ENCODE peak calls at places on chromosomes 1 and 21, in nine cellular contexts. N, O, T, J, V, L, C, M and D are unnamed samples.

GRCh38 chr1:41661428-41662060 is 177.1 kb upstream of the EDN2 start:
- DNase-seq in C (no peak), O (no peak), M (no peak), T (no peak), L (no peak), J (no peak), V (peak; percentile 60), N (peak; percentile 45), D (no peak)

GRCh38 chr1:18743233-18743632 is 112.6 kb downstream of the PAX7 start:
- DNase-seq in C (no peak), N (no peak), T (no peak), M (no peak), O (no peak), J (no peak), L (no peak), V (no peak), D (no peak)

GRCh38 chr1:167722152-167722869 is 529 bp downstream of the MPZL1 start:
- DNase-seq in V (no peak), M (peak; percentile 22), T (no peak), C (no peak), J (no peak), L (no peak), O (peak; percentile 29), N (peak; percentile 62), D (no peak)

GRCh38 chr1:17304155-17304826 is 3.7 kb upstream of the PADI4 start:
- DNase-seq in C (no peak), M (no peak), O (no peak), V (no peak), T (no peak), J (no peak), N (peak; percentile 12), L (no peak), D (no peak)

GRCh38 chr1:9907441-9907840 is 2.6 kb downstream of the CTNNBIP1 start:
- DNase-seq in L (no peak), V (no peak), M (no peak), O (no peak), J (no peak), N (no peak), T (no peak), C (no peak), D (no peak)

GRCh38 chr1:206581571-206581981 is 30.7 kb downstream of the EIF2D start:
- DNase-seq in L (no peak), T (no peak), N (no peak), O (peak; percentile 38), M (no peak), J (no peak), C (no peak), V (peak; percentile 70), D (no peak)

GRCh38 chr1:233254039-233254362 is 41.5 kb downstream of the PCNX2 start:
- DNase-seq in V (no peak), M (no peak), J (no peak), O (no peak), T (no peak), N (no peak), C (no peak), L (no peak), D (no peak)

GRCh38 chr1:180854001-180854400 is 58.7 kb upstream of the KIAA1614 start:
- DNase-seq in C (no peak), L (no peak), N (no peak), T (no peak), J (no peak), O (peak; percentile 34), M (peak; percentile 33), V (no peak), D (no peak)

GRCh38 chr1:24931481-24932221 is 1.6 kb upstream of the RUNX3 start:
- DNase-seq in O (no peak), N (no peak), C (no peak), J (no peak), V (no peak), M (no peak), T (no peak), L (no peak), D (no peak)

GRCh38 chr21:40422851-40423635 is 423.9 kb downstream of the DSCAM start:
- DNase-seq in C (no peak), V (no peak), N (no peak), L (no peak), T (no peak), J (peak; percentile 2), O (no peak), M (no peak), D (no peak)

GRCh38 chr1:119587328-119587727 is 60.7 kb downstream of the ZNF697 start:
- DNase-seq in N (peak; percentile 21), M (peak; percentile 39), L (peak; percentile 92), J (peak; percentile 75), V (no peak), O (peak; percentile 43), C (no peak), T (no peak), D (no peak)

DNA sequence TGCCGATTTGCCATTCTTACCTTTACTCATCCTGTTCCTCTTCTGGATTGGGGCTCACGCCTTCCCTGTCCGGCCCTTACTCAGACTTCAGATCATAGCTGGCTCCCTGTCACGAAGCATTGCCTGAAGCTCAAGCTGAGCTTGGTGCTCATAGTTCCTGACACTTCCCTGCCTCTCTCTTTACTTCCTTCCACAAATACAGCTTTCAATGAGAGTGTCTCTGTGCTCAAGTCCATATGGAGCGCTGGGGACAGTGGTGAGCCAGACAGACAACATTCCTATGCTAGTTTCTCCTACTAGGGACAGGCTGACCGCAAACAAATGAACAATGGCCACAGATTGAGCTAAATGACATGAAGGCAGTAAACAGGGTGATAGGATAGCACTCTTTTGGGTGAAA is 38.1 kb downstream of the HHAT start:
- DNase-seq in C (no peak), J (no peak), L (peak; percentile 17), V (no peak), M (no peak), N (no peak), O (no peak), T (no peak), D (no peak)
- TF ChIP-seq CTCF in C (no peak), J (no peak), L (no peak), V (no peak), M (no peak), N (no peak), O (no peak), T (no peak), D (no peak)

GRCh38 chr1:11059166-11059989 is 440 bp downstream of the SRM start:
- DNase-seq in J (no peak), V (no peak), N (peak; percentile 36), T (no peak), M (no peak), C (peak; percentile 26), O (no peak), L (no peak), D (no peak)

GRCh38 chr1:11058026-11058425 is 1.8 kb downstream of the SRM start:
- DNase-seq in M (no peak), C (no peak), N (no peak), T (no peak), O (no peak), V (no peak), L (no peak), J (no peak), D (no peak)

GRCh38 chr1:11058595-11059165 is 1.1 kb downstream of the SRM start:
- DNase-seq in J (no peak), T (no peak), L (no peak), M (no peak), C (no peak), O (no peak), V (peak; percentile 43), N (no peak), D (no peak)

GRCh38 chr1:11061652-11062365 is 2.0 kb upstream of the SRM start:
- DNase-seq in O (no peak), C (no peak), T (no peak), V (no peak), N (peak; percentile 18), L (no peak), J (no peak), M (no peak), D (no peak)

GRCh38 chr1:11059990-11060948 is at the start of gene SRM:
- DNase-seq in N (peak; percentile 98), V (peak; percentile 95), M (peak; percentile 89), L (peak; percentile 95), T (no peak), O (peak; percentile 94), C (peak; percentile 79), J (peak; percentile 57), D (peak; percentile 92)
- TF ChIP-seq CTCF in N (no peak), V (peak; percentile 67), M (peak; percentile 6), L (peak; percentile 64), T (no peak), O (peak; percentile 18), C (peak; percentile 60), J (no peak), D (peak; percentile 44)

GRCh38 chr1:113684153-113684541 is 75.1 kb downstream of the PHTF1 start:
- DNase-seq in V (peak; percentile 56), C (no peak), J (no peak), L (no peak), N (peak; percentile 68), M (peak; percentile 54), O (peak; percentile 65), T (no peak), D (no peak)
- TF ChIP-seq CTCF in V (no peak), C (no peak), J (no peak), L (no peak), N (no peak), M (no peak), O (no peak), T (no peak), D (no peak)

GRCh38 chr1:13788795-13789194 is 88.8 kb downstream of the PRDM2 start:
- DNase-seq in N (no peak), L (no peak), M (no peak), T (no peak), O (no peak), J (no peak), V (no peak), C (no peak), D (no peak)
- TF ChIP-seq CTCF in N (no peak), L (no peak), M (no peak), T (no peak), O (no peak), J (no peak), V (no peak), C (no peak), D (no peak)